ENCODE peak calls at places on chromosomes 11 and 22, in four cellular contexts. A is H1, R is HCT116, V is IMR-90. H is an unnamed sample.

GRCh38 chr11:43992834-43993637 is 50.6 kb downstream of the C11orf96 start:
- DNase-seq in V (peak; percentile 53), A (no peak), R (no peak), H (peak; percentile 29)

GRCh38 chr11:71355266-71355665 is 92.9 kb downstream of the DHCR7 start:
- DNase-seq in R (no peak), A (no peak), V (peak; percentile 39), H (no peak)

GRCh38 chr11:106238704-106239360 is 161.4 kb downstream of the AASDHPPT start:
- DNase-seq in A (no peak), R (no peak), V (no peak), H (no peak)

GRCh38 chr11:44681698-44682097 is 45.1 kb upstream of the TSPAN18 start:
- DNase-seq in R (no peak), V (peak; percentile 64), A (no peak), H (no peak)

GRCh38 chr22:32661296-32661695 is 140.2 kb upstream of the TIMP3 start:
- DNase-seq in R (no peak), V (peak; percentile 94), A (peak; percentile 9), H (no peak)

GRCh38 chr11:36672815-36673450 is 74.9 kb upstream of the RAG2 start:
- DNase-seq in V (peak; percentile 58), R (peak; percentile 38), A (no peak), H (no peak)

GRCh38 chr11:17457361-17458104 is 19.1 kb downstream of the ABCC8 start:
- DNase-seq in A (no peak), R (no peak), V (no peak), H (peak; percentile 30)

GRCh38 chr11:11587122-11587521 is 34.7 kb downstream of the GALNT18 start:
- DNase-seq in V (peak; percentile 77), R (no peak), A (no peak), H (no peak)

GRCh38 chr11:69140635-69141034 is 15.1 kb upstream of the SMIM38 start:
- DNase-seq in R (no peak), A (no peak), V (no peak), H (no peak)

GRCh38 chr11:126140106-126140931 is 71.1 kb downstream of the RPUSD4 start:
- DNase-seq in R (no peak), A (no peak), V (no peak), H (no peak)

GRCh38 chr11:18225906-18226305 is 10.7 kb downstream of the SAA4 start:
- DNase-seq in V (no peak), R (no peak), A (no peak), H (no peak)

GRCh38 chr11:128928400-128928799 is 14.3 kb downstream of the TP53AIP1 start:
- DNase-seq in R (no peak), A (no peak), V (peak; percentile 24), H (no peak)

GRCh38 chr11:73019448-73019847 is 122.7 kb downstream of the FCHSD2 start:
- DNase-seq in R (no peak), A (no peak), V (no peak), H (no peak)

GRCh38 chr11:2471048-2471803 is 26.4 kb downstream of the KCNQ1 start:
- DNase-seq in R (no peak), V (no peak), A (no peak), H (no peak)

GRCh38 chr22:36873614-36874308 is 13.0 kb downstream of the NCF4 start:
- DNase-seq in V (peak; percentile 45), A (no peak), R (peak; percentile 37), H (no peak)
- TF ChIP-seq CTCF in V (peak; percentile 47), A (peak; percentile 72), R (peak; percentile 59), H (peak; percentile 46)

GRCh38 chr11:12890476-12890875 is 118.6 kb upstream of the RASSF10 start:
- DNase-seq in V (peak; percentile 35), R (no peak), A (no peak), H (no peak)

GRCh38 chr11:12886508-12886907 is 122.6 kb upstream of the RASSF10 start:
- DNase-seq in V (no peak), A (no peak), R (no peak), H (no peak)

GRCh38 chr11:12889243-12889642 is 119.9 kb upstream of the RASSF10 start:
- DNase-seq in V (peak; percentile 67), A (no peak), R (no peak), H (no peak)

GRCh38 chr11:12885717-12886226 is 123.3 kb upstream of the RASSF10 start:
- DNase-seq in A (no peak), V (no peak), R (no peak), H (no peak)

GRCh38 chr11:12888525-12889158 is 120.5 kb upstream of the RASSF10 start:
- DNase-seq in R (peak; percentile 48), V (peak; percentile 90), A (peak; percentile 65), H (peak; percentile 74)
- H2AFZ ChIP-seq in R (no peak overlapping the region), V (no peak overlapping the region), A (no peak overlapping the region), H (no peak overlapping the region)

DNA sequence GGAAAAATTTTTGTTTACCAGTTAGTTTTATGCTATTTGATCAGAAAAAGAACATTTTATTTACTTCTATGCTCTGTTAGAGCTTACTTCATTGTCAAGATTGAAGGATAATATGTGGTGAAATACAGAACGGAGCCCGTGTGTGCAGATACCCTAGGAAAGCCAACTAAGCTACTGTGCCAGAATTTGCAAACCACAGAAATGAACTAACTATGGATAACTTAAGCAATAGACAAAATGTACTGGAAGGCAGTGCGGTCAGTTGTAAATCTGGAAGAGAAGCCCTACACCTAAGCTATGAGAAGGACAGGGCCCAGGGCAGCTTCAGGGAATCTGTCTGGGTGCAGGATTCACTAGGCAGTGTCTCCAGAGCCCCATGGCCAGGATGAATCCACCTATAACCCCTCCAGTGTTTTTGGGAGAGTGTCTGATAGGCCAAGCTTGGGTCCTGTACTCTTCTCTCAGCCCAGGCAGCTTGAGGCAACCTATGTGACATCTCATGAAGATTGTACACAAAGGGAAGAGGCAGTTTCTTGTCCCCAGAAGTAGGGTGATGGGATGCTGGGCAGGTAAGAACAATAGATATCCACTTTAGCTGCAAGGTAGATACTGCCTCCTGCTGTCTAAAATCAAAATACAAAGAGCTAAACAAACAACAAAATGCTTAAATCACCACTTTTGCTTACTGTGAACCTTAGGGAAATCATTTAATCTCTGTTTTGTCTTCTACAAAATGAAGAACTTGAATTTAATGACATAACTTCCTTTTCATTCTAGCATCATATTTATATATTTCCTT is 12.1 kb downstream of the MMP7 start:
- DNase-seq in R (no peak), V (no peak), A (no peak), H (no peak)
- TF ChIP-seq CTCF in R (peak; percentile 50), V (peak; percentile 5), A (peak; percentile 38), H (peak; percentile 21)

GRCh38 chr11:118437736-118438125 is 1.4 kb downstream of the KMT2A start:
- DNase-seq in A (no peak), R (no peak), V (peak; percentile 13), H (peak; percentile 70)
- H2AFZ ChIP-seq in A (no peak overlapping the region), R (no peak overlapping the region), V (peak overlapping the region; percentile 56), H (no peak overlapping the region)